ENCODE peak calls at places on chromosomes 16 and 17, in nine cellular contexts. J is prostate gland; D is effector memory CD4-positive, alpha-beta T cell; S is adipocyte; F is PC-3; T is left ventricle myocardium inferior; L is breast epithelium; C is heart left ventricle; H is heart right ventricle. V is an unnamed sample. For H3K36me3, the result is how much of the 10 kb centered on the place peaks cover.

GRCh38 chr17:81440511-81441244 is 45.4 kb downstream of the BAHCC1 start:
- DNase-seq in C (no peak), S (peak), F (peak), H (no peak), D (no peak), T (no peak), J (no peak), L (no peak), V (no peak)

GRCh38 chr16:14309906-14310305 is 238.8 kb downstream of the MRTFB start:
- DNase-seq in T (no peak), S (peak), F (peak), L (no peak), H (no peak), C (no peak), J (no peak), D (no peak), V (no peak)

GRCh38 chr17:49848739-49849138 is 870 bp upstream of the TAC4 start:
- DNase-seq in J (no peak), F (no peak), D (no peak), C (peak), H (no peak), L (no peak), S (no peak), T (no peak), V (no peak)

GRCh38 chr17:8949061-8949622 is 16.4 kb downstream of the PIK3R5 start:
- DNase-seq in C (no peak), S (no peak), F (no peak), T (no peak), H (no peak), J (no peak), D (no peak), L (no peak), V (no peak)

GRCh38 chr17:19645608-19646250 is 2.8 kb upstream of the ALDH3A2 start:
- DNase-seq in L (no peak), H (peak), D (peak), S (no peak), J (no peak), T (no peak), C (no peak), F (peak), V (no peak)

GRCh38 chr16:21128991-21129390 is 21.7 kb downstream of the DNAH3 start:
- DNase-seq in L (no peak), T (no peak), H (no peak), S (no peak), C (no peak), D (no peak), F (no peak), J (no peak), V (no peak)

GRCh38 chr17:62892870-62893338 is 73.1 kb upstream of the TANC2 start:
- DNase-seq in T (peak), J (peak), H (no peak), C (peak), F (peak), S (peak), L (no peak), D (no peak), V (no peak)

GRCh38 chr16:84759061-84759460 is 59.3 kb downstream of the USP10 start:
- DNase-seq in F (no peak), J (no peak), S (no peak), T (no peak), D (peak), L (no peak), C (no peak), H (no peak), V (no peak)

GRCh38 chr16:53219795-53220194 is 165.0 kb downstream of the CHD9 start:
- DNase-seq in S (peak), H (no peak), D (no peak), T (no peak), J (no peak), F (peak), C (no peak), L (no peak), V (no peak)

GRCh38 chr17:51091635-51092034 is 29.0 kb downstream of the SPAG9 start:
- DNase-seq in T (no peak), J (no peak), S (no peak), H (no peak), C (no peak), F (no peak), L (no peak), D (no peak), V (no peak)

GRCh38 chr16:12387786-12388185 is 411.3 kb downstream of the SNX29 start:
- DNase-seq in D (no peak), J (no peak), T (no peak), L (no peak), C (no peak), H (no peak), S (no peak), F (no peak), V (no peak)

GRCh38 chr17:77959216-77959925 is 868 bp downstream of the TNRC6C start:
- DNase-seq in T (no peak), L (no peak), D (peak), J (peak), F (no peak), C (no peak), S (peak), H (peak), V (no peak)

GRCh38 chr16:17367932-17368331 is 102.8 kb downstream of the XYLT1 start:
- DNase-seq in T (no peak), J (no peak), D (no peak), L (no peak), S (no peak), C (no peak), H (no peak), F (no peak), V (no peak)

GRCh38 chr17:1229354-1229890 is 40.8 kb upstream of the BHLHA9 start:
- DNase-seq in T (peak), H (peak), L (no peak), C (peak), J (no peak), D (peak), F (no peak), S (peak), V (no peak)

GRCh38 chr17:44269118-44269794 is 1.3 kb upstream of the SLC4A1 start:
- DNase-seq in L (no peak), C (no peak), F (no peak), H (no peak), D (no peak), S (no peak), J (no peak), T (no peak), V (no peak)

GRCh38 chr17:33968350-33969044 is 286.6 kb upstream of the CCL2 start:
- DNase-seq in H (no peak), L (no peak), D (no peak), T (no peak), S (no peak), C (no peak), F (no peak), J (no peak), V (no peak)

GRCh38 chr16:85735225-85735722 is 15.6 kb downstream of the C16orf74 start:
- DNase-seq in L (no peak), H (no peak), C (no peak), T (no peak), S (no peak), F (no peak), D (peak), J (no peak), V (no peak)

GRCh38 chr16:19883296-19883951 is 1.2 kb downstream of the GPRC5B start:
- DNase-seq in H (peak), C (peak), J (no peak), D (no peak), S (no peak), T (peak), F (no peak), L (no peak), V (no peak)

GRCh38 chr16:52963471-52963870 is 89.2 kb downstream of the CHD9NB start:
- DNase-seq in H (no peak), F (peak), T (no peak), C (no peak), S (no peak), J (no peak), D (no peak), L (no peak), V (no peak)

GRCh38 chr17:82126479-82127314 is 28.7 kb upstream of the FASN start:
- DNase-seq in C (no peak), L (no peak), D (peak), J (no peak), F (no peak), H (no peak), S (no peak), T (no peak), V (no peak)

GRCh38 chr16:64412578-64413280 is 709.1 kb downstream of the CDH11 start:
- DNase-seq in S (peak), J (no peak), C (peak), D (no peak), L (no peak), F (peak), H (no peak), T (no peak), V (peak)

GRCh38 chr17:72336026-72336803 is 215.4 kb downstream of the SOX9 start:
- DNase-seq in D (no peak), L (no peak), J (no peak), F (no peak), T (no peak), H (no peak), C (no peak), S (no peak), V (no peak)

GRCh38 chr17:51395621-51396020 is 135.3 kb downstream of the UTP18 start:
- DNase-seq in H (no peak), T (no peak), L (no peak), C (no peak), D (no peak), F (no peak), J (no peak), S (no peak), V (no peak)

GRCh38 chr16:57252148-57252721 is 7.2 kb downstream of the ARL2BP start:
- DNase-seq in J (no peak), S (no peak), T (no peak), D (no peak), H (no peak), C (no peak), F (no peak), L (no peak), V (no peak)

GRCh38 chr17:64218066-64218465 is 45.0 kb downstream of the TEX2 start:
- DNase-seq in H (no peak), J (no peak), T (no peak), S (no peak), F (no peak), D (no peak), L (no peak), C (no peak), V (no peak)

GRCh38 chr17:49996121-49996494 is 1.1 kb upstream of the DLX3 start:
- DNase-seq in H (no peak), C (no peak), T (no peak), L (no peak), J (no peak), F (no peak), D (no peak), S (no peak), V (no peak)

GRCh38 chr17:40622509-40622928 is 25.1 kb downstream of the SMARCE1 start:
- DNase-seq in T (no peak), S (no peak), L (no peak), F (no peak), J (no peak), C (no peak), D (no peak), H (no peak), V (no peak)

GRCh38 chr17:73203135-73203787 is 10.4 kb downstream of the COG1 start:
- DNase-seq in H (no peak), L (no peak), S (no peak), J (peak), F (peak), C (peak), D (no peak), T (no peak), V (no peak)

GRCh38 chr16:11161974-11162373 is 94.0 kb downstream of the SOCS1 start:
- DNase-seq in D (no peak), L (no peak), C (peak), S (peak), F (no peak), T (no peak), H (no peak), J (no peak), V (no peak)

GRCh38 chr16:58128721-58129096 is 472 bp downstream of the CFAP20 start:
- DNase-seq in T (peak), D (peak), L (no peak), J (no peak), C (peak), H (peak), S (peak), F (no peak), V (no peak)

GRCh38 chr17:80774643-80775281 is 216.9 kb upstream of the CHMP6 start:
- DNase-seq in H (no peak), T (no peak), J (no peak), C (no peak), D (no peak), F (no peak), L (no peak), S (no peak), V (no peak)

GRCh38 chr16:25051446-25052160 is 36.4 kb upstream of the ARHGAP17 start:
- DNase-seq in D (no peak), J (no peak), C (peak), H (no peak), T (no peak), L (no peak), F (peak), S (peak), V (no peak)

GRCh38 chr17:77323413-77324171 is 182.8 kb downstream of the SEC14L1 start:
- DNase-seq in L (peak), C (peak), H (peak), S (peak), D (no peak), F (peak), J (no peak), T (no peak), V (no peak)

GRCh38 chr17:42288985-42289862 is 926 bp downstream of the STAT5A start:
- DNase-seq in H (peak), T (no peak), D (peak), F (no peak), L (no peak), J (no peak), C (no peak), S (no peak), V (no peak)

GRCh38 chr16:15743657-15744056 is 93.6 kb downstream of the NDE1 start:
- DNase-seq in T (no peak), D (no peak), J (no peak), H (no peak), L (no peak), F (no peak), S (no peak), C (no peak), V (no peak)

GRCh38 chr16:15748654-15749053 is 98.6 kb downstream of the NDE1 start:
- DNase-seq in D (no peak), H (no peak), T (no peak), F (no peak), C (no peak), S (no peak), L (no peak), J (no peak), V (no peak)

GRCh38 chr16:15747937-15748336 is 97.9 kb downstream of the NDE1 start:
- DNase-seq in J (no peak), H (no peak), T (no peak), S (no peak), D (no peak), L (no peak), F (no peak), C (no peak), V (no peak)

GRCh38 chr16:15749371-15749770 is 99.3 kb downstream of the NDE1 start:
- DNase-seq in D (no peak), T (no peak), L (no peak), C (no peak), F (no peak), J (no peak), H (no peak), S (no peak), V (no peak)

GRCh38 chr16:15746332-15746731 is 96.3 kb downstream of the NDE1 start:
- DNase-seq in F (no peak), D (no peak), C (no peak), J (no peak), L (no peak), T (no peak), H (no peak), S (no peak), V (no peak)
- H3K36me3 ChIP-seq in F (under half), D (under half), C (under half), J (under half), L (under half), T (under half), H (under half), S (under half), V (half or more)

GRCh38 chr17:57998234-57998746 is 8.8 kb downstream of the SRSF1 start:
- DNase-seq in S (no peak), T (no peak), F (no peak), D (no peak), L (no peak), J (no peak), C (no peak), H (no peak), V (no peak)

GRCh38 chr17:57999496-58000017 is 7.5 kb downstream of the SRSF1 start:
- DNase-seq in D (no peak), L (no peak), J (peak), C (no peak), F (peak), H (no peak), T (no peak), S (peak), V (no peak)

GRCh38 chr17:57997085-57997809 is 9.2 kb upstream of the VEZF1 start:
- DNase-seq in L (no peak), T (no peak), D (no peak), H (no peak), C (no peak), F (no peak), J (no peak), S (no peak), V (no peak)

GRCh38 chr17:58001461-58002124 is 5.5 kb downstream of the SRSF1 start:
- DNase-seq in T (no peak), C (no peak), F (no peak), S (no peak), L (no peak), D (no peak), J (no peak), H (no peak), V (no peak)

GRCh38 chr17:57999010-57999495 is 8.0 kb downstream of the SRSF1 start:
- DNase-seq in T (no peak), J (no peak), H (no peak), L (no peak), D (no peak), S (no peak), F (no peak), C (no peak), V (no peak)
- H3K36me3 ChIP-seq in T (under half), J (under half), H (under half), L (under half), D (under half), S (half or more), F (half or more), C (half or more), V (under half)

GRCh38 chr16:1541293-1542165 is 8.1 kb downstream of the TMEM204 start:
- DNase-seq in L (no peak), S (no peak), D (no peak), J (no peak), F (no peak), T (no peak), C (no peak), H (no peak), V (no peak)

GRCh38 chr16:1542166-1542500 is 8.7 kb downstream of the TMEM204 start:
- DNase-seq in C (no peak), S (no peak), D (no peak), J (no peak), F (no peak), T (no peak), H (no peak), L (no peak), V (no peak)

GRCh38 chr16:1543085-1543896 is 9.8 kb downstream of the TMEM204 start:
- DNase-seq in J (no peak), H (peak), C (peak), F (peak), D (no peak), S (no peak), L (no peak), T (peak), V (peak)

GRCh38 chr16:1540556-1540855 is 7.0 kb downstream of the TMEM204 start:
- DNase-seq in S (no peak), L (no peak), H (no peak), C (no peak), F (no peak), D (no peak), J (no peak), T (no peak), V (no peak)

DNA sequence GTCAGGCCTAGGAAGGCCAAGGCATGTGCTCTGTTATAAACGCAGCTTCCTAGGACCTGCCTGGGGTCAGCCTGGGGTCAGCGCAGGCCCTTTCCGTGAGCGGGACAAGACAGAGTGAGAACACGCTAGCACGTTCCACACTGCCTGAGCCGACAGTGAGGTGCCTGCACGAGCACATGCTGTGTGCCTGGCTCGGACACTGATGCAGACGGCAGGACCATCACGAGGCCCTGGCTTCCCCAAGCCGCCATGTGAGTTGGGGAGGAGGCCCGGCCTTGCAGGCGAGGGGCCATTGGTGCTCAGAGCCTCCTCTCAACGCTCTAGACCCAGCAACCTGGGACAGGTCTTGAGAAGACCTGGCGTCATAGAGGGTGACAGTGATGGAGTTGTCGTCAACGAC is 9.1 kb downstream of the TMEM204 start:
- DNase-seq in L (no peak), S (no peak), F (no peak), T (no peak), D (no peak), H (no peak), J (no peak), C (no peak), V (no peak)
- H3K36me3 ChIP-seq in L (under half), S (under half), F (under half), T (half or more), D (half or more), H (under half), J (under half), C (half or more), V (under half)

GRCh38 chr16:68276223-68276622 is 11.9 kb downstream of the SLC7A6 start:
- DNase-seq in L (no peak), T (no peak), D (no peak), S (no peak), J (no peak), H (no peak), C (no peak), F (no peak), V (no peak)
- H3K36me3 ChIP-seq in L (under half), T (under half), D (under half), S (half or more), J (under half), H (under half), C (half or more), F (under half), V (under half)

GRCh38 chr17:17421346-17422216 is 55.2 kb upstream of the MED9 start:
- DNase-seq in J (no peak), L (no peak), F (no peak), D (no peak), T (no peak), C (no peak), H (no peak), S (no peak), V (no peak)
- H3K36me3 ChIP-seq in J (under half), L (under half), F (under half), D (under half), T (under half), C (under half), H (under half), S (under half), V (under half)

DNA sequence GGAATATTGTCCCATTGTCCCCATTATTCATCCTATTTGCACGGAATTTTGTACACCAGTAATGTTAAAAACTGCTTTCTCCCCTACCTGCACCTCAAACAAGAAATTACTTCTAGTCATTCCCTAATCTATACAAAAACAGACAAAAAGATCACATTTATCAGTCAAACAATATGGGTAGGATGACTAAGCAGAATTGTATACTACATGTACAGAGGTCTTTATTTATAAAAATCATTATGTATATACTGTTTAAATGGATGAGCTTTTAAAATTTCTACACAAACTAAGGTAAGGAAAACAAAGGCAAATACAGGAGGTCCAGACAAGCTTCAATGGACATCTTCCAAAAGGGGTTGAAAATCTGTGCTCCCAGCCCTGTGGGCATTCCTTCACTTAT is 137.7 kb downstream of the CEP112 start:
- DNase-seq in D (no peak), F (no peak), C (no peak), L (no peak), T (no peak), H (no peak), S (no peak), J (no peak), V (no peak)
- H3K36me3 ChIP-seq in D (under half), F (under half), C (under half), L (under half), T (under half), H (under half), S (under half), J (under half), V (under half)

GRCh38 chr16:3508736-3509135 is 7.9 kb downstream of the CLUAP1 start:
- DNase-seq in J (no peak), F (no peak), S (no peak), T (no peak), H (no peak), D (no peak), C (no peak), L (peak), V (no peak)
- H3K36me3 ChIP-seq in J (under half), F (under half), S (half or more), T (half or more), H (under half), D (under half), C (half or more), L (under half), V (under half)

GRCh38 chr17:36686123-36686669 is 84.8 kb downstream of the MRM1 start:
- DNase-seq in T (no peak), F (peak), C (no peak), H (no peak), J (no peak), D (no peak), L (no peak), S (peak), V (no peak)
- H3K36me3 ChIP-seq in T (under half), F (under half), C (under half), H (under half), J (under half), D (under half), L (under half), S (under half), V (under half)